ENCODE peak calls at places on chromosomes 12 and 14, in six cellular contexts. One of them, this sample, is unnamed.

GRCh38 chr12:103905730-103906349 is 24.4 kb upstream of the HSP90B1 start:
- DNase-seq in right cardiac atrium: no peak
- DNase-seq in astrocyte of the spinal cord: no peak
- DNase-seq in ovary: no peak
- DNase-seq in stomach: no peak
- DNase-seq in CD8-positive, alpha-beta memory T cell: no peak
- DNase-seq in this sample: no peak

GRCh38 chr12:64147011-64147671 is 75.0 kb downstream of the KICS2 start:
- DNase-seq in astrocyte of the spinal cord: no peak
- DNase-seq in ovary: no peak
- DNase-seq in stomach: no peak
- DNase-seq in CD8-positive, alpha-beta memory T cell: no peak
- DNase-seq in right cardiac atrium: no peak
- DNase-seq in this sample: no peak

GRCh38 chr12:92156704-92157395 is 11.2 kb upstream of the BTG1 start:
- DNase-seq in ovary: no peak
- DNase-seq in astrocyte of the spinal cord: no peak
- DNase-seq in right cardiac atrium: no peak
- DNase-seq in CD8-positive, alpha-beta memory T cell: no peak
- DNase-seq in stomach: no peak
- DNase-seq in this sample: no peak

GRCh38 chr12:46103691-46104090 is 113.3 kb upstream of the SCAF11 start:
- DNase-seq in stomach: no peak
- DNase-seq in right cardiac atrium: no peak
- DNase-seq in CD8-positive, alpha-beta memory T cell: no peak
- DNase-seq in astrocyte of the spinal cord: no peak
- DNase-seq in ovary: no peak
- DNase-seq in this sample: no peak

GRCh38 chr14:104426771-104427125 is 152.8 kb upstream of the C14orf180 start:
- DNase-seq in right cardiac atrium: no peak
- DNase-seq in astrocyte of the spinal cord: no peak
- DNase-seq in CD8-positive, alpha-beta memory T cell: no peak
- DNase-seq in ovary: no peak
- DNase-seq in stomach: no peak
- DNase-seq in this sample: no peak

GRCh38 chr14:94011795-94012194 is 14.3 kb upstream of the OTUB2 start:
- DNase-seq in stomach: no peak
- DNase-seq in ovary: no peak
- DNase-seq in CD8-positive, alpha-beta memory T cell: peak
- DNase-seq in right cardiac atrium: no peak
- DNase-seq in astrocyte of the spinal cord: peak
- DNase-seq in this sample: peak

GRCh38 chr12:6069452-6070093 is 54.9 kb downstream of the VWF start:
- DNase-seq in astrocyte of the spinal cord: peak
- DNase-seq in ovary: no peak
- DNase-seq in right cardiac atrium: no peak
- DNase-seq in stomach: no peak
- DNase-seq in CD8-positive, alpha-beta memory T cell: peak
- DNase-seq in this sample: no peak

GRCh38 chr12:78725951-78726550 is 138.5 kb upstream of the SYT1 start:
- DNase-seq in CD8-positive, alpha-beta memory T cell: no peak
- DNase-seq in stomach: no peak
- DNase-seq in ovary: no peak
- DNase-seq in astrocyte of the spinal cord: no peak
- DNase-seq in right cardiac atrium: no peak
- DNase-seq in this sample: no peak

This sample was measured in immature natural killer cell.